ENCODE peak calls at places on chromosome 3, in ten cellular contexts. W is right cardiac atrium, P is heart right ventricle, D is stomach, M is aorta, H is upper lobe of right lung, R is neuronal stem cell, S is A549, E is A673, A is vagina. F is an unnamed sample.

GRCh38 chr3:27060336-27060735 is 308.8 kb downstream of the NEK10 start:
- DNase-seq in R (no peak), S (no peak), D (no peak), A (no peak), M (no peak), H (no peak), P (no peak), W (no peak), E (no peak), F (no peak)

GRCh38 chr3:189132125-189132744 is 39.5 kb upstream of the TPRG1 start:
- DNase-seq in S (no peak), D (peak), R (no peak), P (peak), M (no peak), E (peak), W (peak), A (no peak), H (no peak), F (peak)

GRCh38 chr3:33664195-33664594 is 53.9 kb downstream of the CLASP2 start:
- DNase-seq in R (no peak), D (no peak), S (no peak), M (no peak), E (no peak), H (no peak), P (no peak), A (no peak), W (no peak), F (no peak)

GRCh38 chr3:73432021-73432722 is 192.6 kb downstream of the PDZRN3 start:
- DNase-seq in E (peak), R (peak), A (no peak), W (no peak), D (no peak), S (peak), M (no peak), H (no peak), P (no peak), F (no peak)

GRCh38 chr3:115525726-115526125 is 97.6 kb upstream of the GAP43 start:
- DNase-seq in H (no peak), W (no peak), R (no peak), M (no peak), D (no peak), A (no peak), P (no peak), E (no peak), S (no peak), F (no peak)

GRCh38 chr3:162072656-162073055 is 576.0 kb downstream of the OTOL1 start:
- DNase-seq in D (no peak), A (no peak), W (no peak), R (no peak), M (no peak), E (no peak), S (no peak), H (no peak), P (no peak), F (no peak)

GRCh38 chr3:177478170-177478859 is 281.0 kb upstream of the TBL1XR1 start:
- DNase-seq in P (peak), A (no peak), D (peak), E (peak), S (peak), W (no peak), M (no peak), R (no peak), H (no peak), F (no peak)

GRCh38 chr3:67649681-67650080 is 4.7 kb downstream of the SUCLG2 start:
- DNase-seq in W (no peak), M (no peak), A (no peak), H (no peak), P (no peak), E (no peak), S (no peak), D (no peak), R (no peak), F (no peak)

GRCh38 chr3:42544492-42545283 is 37.1 kb downstream of the SEC22C start:
- DNase-seq in D (peak), R (no peak), H (peak), S (no peak), E (no peak), A (no peak), M (no peak), W (peak), P (peak), F (no peak)

GRCh38 chr3:108667312-108667711 is 77.8 kb downstream of the DZIP3 start:
- DNase-seq in H (no peak), W (no peak), M (no peak), E (no peak), D (no peak), S (no peak), P (no peak), R (no peak), A (no peak), F (no peak)

GRCh38 chr3:133089906-133090305 is 51.7 kb downstream of the TMEM108 start:
- DNase-seq in S (no peak), D (no peak), A (no peak), P (no peak), R (no peak), M (no peak), E (no peak), W (no peak), H (no peak), F (no peak)

GRCh38 chr3:53646723-53647122 is 152.3 kb downstream of the CACNA1D start:
- DNase-seq in M (no peak), S (no peak), E (no peak), A (no peak), W (no peak), R (no peak), P (no peak), D (no peak), H (no peak), F (no peak)

GRCh38 chr3:72891053-72891855 is 3.4 kb downstream of the GXYLT2 start:
- DNase-seq in R (no peak), P (peak), E (peak), W (peak), A (no peak), D (no peak), S (no peak), M (no peak), H (no peak), F (no peak)

GRCh38 chr3:13708301-13708700 is 159.4 kb downstream of the FBLN2 start:
- DNase-seq in D (no peak), P (peak), W (no peak), A (peak), M (peak), E (no peak), R (no peak), S (no peak), H (peak), F (no peak)

GRCh38 chr3:42224178-42224577 is 41.8 kb downstream of the CCK start:
- DNase-seq in A (no peak), S (no peak), E (no peak), R (no peak), D (no peak), H (no peak), M (no peak), W (no peak), P (no peak), F (no peak)

GRCh38 chr3:37941608-37942540 is 48.7 kb upstream of the VILL start:
- DNase-seq in D (no peak), M (no peak), A (no peak), H (no peak), E (peak), W (no peak), R (no peak), P (no peak), S (no peak), F (no peak)

GRCh38 chr3:39447637-39448483 is 19.6 kb upstream of the MOBP start:
- DNase-seq in D (peak), P (peak), S (peak), A (no peak), R (peak), E (peak), H (no peak), W (peak), M (peak), F (peak)

GRCh38 chr3:38588276-38588971 is 61.1 kb downstream of the SCN5A start:
- DNase-seq in H (peak), W (no peak), A (peak), D (peak), E (no peak), P (peak), R (no peak), S (no peak), M (peak), F (peak)

GRCh38 chr3:128537091-128537703 is 44.2 kb upstream of the GATA2 start:
- DNase-seq in A (no peak), H (no peak), D (no peak), M (no peak), R (no peak), P (no peak), E (no peak), W (no peak), S (no peak), F (no peak)

GRCh38 chr3:143958966-143959365 is 12.7 kb upstream of the DIPK2A start:
- DNase-seq in S (no peak), W (no peak), R (no peak), E (no peak), D (no peak), P (no peak), H (no peak), M (no peak), A (no peak), F (no peak)

GRCh38 chr3:64073362-64073761 is 50.1 kb upstream of the PSMD6 start:
- DNase-seq in H (no peak), A (no peak), P (peak), R (no peak), M (no peak), D (no peak), E (no peak), W (no peak), S (no peak), F (no peak)

GRCh38 chr3:12638105-12638504 is 25.8 kb downstream of the RAF1 start:
- DNase-seq in A (no peak), S (no peak), E (peak), M (no peak), W (no peak), P (no peak), R (no peak), D (no peak), H (no peak), F (no peak)

GRCh38 chr3:161559177-161559998 is 62.8 kb downstream of the OTOL1 start:
- DNase-seq in E (peak), P (no peak), A (no peak), R (peak), H (no peak), M (no peak), S (peak), D (no peak), W (no peak), F (no peak)

GRCh38 chr3:151774235-151774634 is 39.7 kb upstream of the AADAC start:
- DNase-seq in H (no peak), D (no peak), P (no peak), E (no peak), S (no peak), M (no peak), R (no peak), W (no peak), A (no peak), F (no peak)
- H3K4me3 ChIP-seq in H (no peak), D (no peak), P (no peak), E (no peak), S (no peak), M (no peak), R (no peak), W (no peak), A (no peak), F (no peak)

GRCh38 chr3:181773921-181774320 is 62.2 kb downstream of the SOX2 start:
- DNase-seq in W (no peak), D (no peak), M (no peak), A (no peak), E (no peak), S (no peak), P (no peak), H (no peak), R (no peak), F (no peak)

GRCh38 chr3:181770296-181770695 is 58.6 kb downstream of the SOX2 start:
- DNase-seq in M (no peak), S (no peak), E (no peak), D (no peak), W (no peak), R (no peak), P (no peak), H (no peak), A (no peak), F (no peak)

DNA sequence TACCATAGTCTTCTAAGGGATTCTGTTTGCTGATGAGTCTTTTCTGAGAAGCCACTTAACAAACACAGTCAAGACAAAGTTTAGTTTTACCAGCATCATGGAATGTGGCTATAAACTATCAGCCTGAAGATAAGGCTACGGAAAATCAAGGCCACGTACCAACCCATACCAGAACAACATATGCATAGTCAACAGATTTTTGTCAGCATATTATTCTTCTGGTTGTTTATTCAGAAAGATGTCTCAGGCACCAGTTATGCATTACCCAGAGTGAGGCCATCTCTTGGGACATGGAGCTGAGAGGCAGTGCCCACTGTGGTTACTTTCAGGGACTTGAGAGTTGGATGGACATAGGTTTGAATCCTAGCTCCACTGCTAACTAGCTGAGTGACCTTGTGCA is 60.4 kb downstream of the SOX2 start:
- DNase-seq in A (no peak), H (no peak), M (no peak), R (no peak), D (no peak), P (no peak), E (no peak), S (no peak), W (no peak), F (no peak)
- H3K27ac ChIP-seq in A (no peak), H (no peak), M (no peak), R (no peak), D (no peak), P (no peak), E (no peak), S (no peak), W (no peak), F (no peak)

GRCh38 chr3:46558184-46559029 is 7.7 kb downstream of the LRRC2 start:
- DNase-seq in R (no peak), S (peak), E (peak), W (peak), A (no peak), D (peak), P (peak), H (peak), M (peak), F (peak)
- H3K4me3 ChIP-seq in R (no peak), S (peak), E (peak), W (peak), A (peak), D (peak), P (no peak), H (peak), M (no peak), F (peak)

GRCh38 chr3:2915826-2916225 is 194.3 kb downstream of the IL5RA start:
- DNase-seq in H (no peak), D (no peak), P (no peak), E (no peak), W (no peak), M (no peak), A (no peak), S (no peak), R (no peak), F (no peak)
- H3K27ac ChIP-seq in H (no peak), D (no peak), P (no peak), E (no peak), W (no peak), M (no peak), A (no peak), S (no peak), R (no peak), F (no peak)

GRCh38 chr3:69738291-69738690 is 973 bp upstream of the MITF start:
- DNase-seq in H (no peak), A (no peak), S (no peak), M (no peak), P (no peak), W (no peak), R (no peak), E (no peak), D (no peak), F (no peak)
- H3K4me3 ChIP-seq in H (peak), A (peak), S (peak), M (peak), P (peak), W (peak), R (no peak), E (peak), D (peak), F (peak)

F was measured in left lung.